ENCODE peak calls at places on chromosome 6, in ten cellular contexts. T is lung, I is tibial nerve, H is IMR-90, G is breast epithelium, X is transverse colon, S is heart right ventricle, R is tibial artery, J is PC-9, Z is upper lobe of right lung. O is an unnamed sample. For H3K4me1, the result is how much of the 10 kb centered on the place peaks cover.

GRCh38 chr6:11637266-11637665 is 99.7 kb downstream of the TMEM170B start:
- DNase-seq in T (no peak), I (no peak), H (no peak), G (no peak), X (no peak), S (no peak), R (no peak), J (no peak), Z (no peak), O (no peak)

GRCh38 chr6:53573299-53573698 is 28.4 kb upstream of the GCLC start:
- DNase-seq in T (no peak), I (no peak), H (no peak), G (no peak), X (no peak), S (no peak), R (no peak), J (no peak), Z (no peak), O (no peak)

GRCh38 chr6:22320750-22321149 is 23.9 kb upstream of the PRL start:
- DNase-seq in T (no peak), I (no peak), H (peak), G (no peak), X (no peak), S (no peak), R (no peak), J (peak), Z (no peak), O (no peak)

GRCh38 chr6:132648356-132648755 is 10.6 kb downstream of the TAAR1 start:
- DNase-seq in T (no peak), I (no peak), H (peak), G (no peak), X (no peak), S (no peak), R (no peak), J (peak), Z (no peak), O (no peak)

GRCh38 chr6:907928-908327 is 215.0 kb upstream of the EXOC2 start:
- DNase-seq in T (no peak), I (no peak), H (no peak), G (no peak), X (no peak), S (no peak), R (no peak), J (no peak), Z (no peak), O (no peak)

GRCh38 chr6:124881898-124882579 is 80.2 kb upstream of the RNF217 start:
- DNase-seq in T (no peak), I (no peak), H (peak), G (no peak), X (no peak), S (no peak), R (no peak), J (peak), Z (no peak), O (no peak)

GRCh38 chr6:42742116-42742894 is 3.6 kb downstream of the TBCC start:
- DNase-seq in T (no peak), I (no peak), H (peak), G (no peak), X (no peak), S (no peak), R (no peak), J (no peak), Z (peak), O (no peak)

GRCh38 chr6:83439201-83439600 is 8.3 kb upstream of the ME1 start:
- DNase-seq in T (no peak), I (no peak), H (no peak), G (no peak), X (no peak), S (no peak), R (no peak), J (no peak), Z (no peak), O (no peak)

GRCh38 chr6:158014505-158015187 is 33.0 kb downstream of the SYNJ2 start:
- DNase-seq in T (no peak), I (no peak), H (peak), G (no peak), X (no peak), S (no peak), R (peak), J (no peak), Z (peak), O (peak)

GRCh38 chr6:129032602-129033001 is 149.7 kb downstream of the LAMA2 start:
- DNase-seq in T (no peak), I (peak), H (no peak), G (no peak), X (no peak), S (no peak), R (no peak), J (no peak), Z (no peak), O (no peak)

GRCh38 chr6:129684323-129684884 is 25.6 kb downstream of the ARHGAP18 start:
- DNase-seq in T (no peak), I (no peak), H (no peak), G (no peak), X (no peak), S (no peak), R (no peak), J (no peak), Z (no peak), O (no peak)

GRCh38 chr6:51578362-51578761 is 509.1 kb downstream of the PKHD1 start:
- DNase-seq in T (no peak), I (no peak), H (no peak), G (no peak), X (no peak), S (no peak), R (no peak), J (no peak), Z (no peak), O (no peak)

GRCh38 chr6:136486357-136486756 is 63.9 kb downstream of the MAP7 start:
- DNase-seq in T (no peak), I (no peak), H (no peak), G (no peak), X (no peak), S (no peak), R (no peak), J (no peak), Z (no peak), O (no peak)

GRCh38 chr6:118744261-118744941 is 93.0 kb upstream of the CEP85L start:
- DNase-seq in T (no peak), I (no peak), H (peak), G (no peak), X (no peak), S (no peak), R (no peak), J (no peak), Z (no peak), O (no peak)

GRCh38 chr6:117399924-117400323 is 25.8 kb downstream of the ROS1 start:
- DNase-seq in T (no peak), I (no peak), H (peak), G (no peak), X (no peak), S (no peak), R (no peak), J (no peak), Z (no peak), O (no peak)
- TF ChIP-seq CTCF in T (no peak), I (no peak), H (peak), G (no peak), X (no peak), S (no peak), R (no peak), J (peak), Z (no peak), O (no peak)

DNA sequence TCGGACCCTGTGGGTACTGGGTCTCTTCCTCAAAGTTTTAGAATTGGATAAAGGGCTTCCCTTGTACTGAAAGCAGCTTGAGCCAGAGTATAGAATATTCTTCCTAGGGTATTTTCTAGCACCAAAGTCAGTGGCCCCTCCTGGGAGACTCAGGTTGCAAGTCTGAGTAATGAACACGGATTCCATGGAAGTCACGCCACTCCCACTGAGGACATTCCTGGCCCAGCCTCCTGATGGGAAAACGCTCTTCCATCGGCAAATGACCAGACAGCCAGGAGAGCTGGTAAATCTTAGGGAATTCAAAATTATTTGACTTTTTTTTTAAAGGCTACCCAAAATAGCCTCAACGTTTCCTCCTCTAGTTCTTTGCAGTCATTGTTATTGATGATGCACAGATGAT is 249.0 kb downstream of the SOD2 start:
- DNase-seq in T (no peak), I (no peak), H (no peak), G (no peak), X (no peak), S (no peak), R (no peak), J (no peak), Z (no peak), O (no peak)
- H3K27ac ChIP-seq in T (no peak), I (no peak), H (no peak), G (no peak), X (no peak), S (no peak), R (no peak), J (no peak), Z (no peak), O (no peak)

DNA sequence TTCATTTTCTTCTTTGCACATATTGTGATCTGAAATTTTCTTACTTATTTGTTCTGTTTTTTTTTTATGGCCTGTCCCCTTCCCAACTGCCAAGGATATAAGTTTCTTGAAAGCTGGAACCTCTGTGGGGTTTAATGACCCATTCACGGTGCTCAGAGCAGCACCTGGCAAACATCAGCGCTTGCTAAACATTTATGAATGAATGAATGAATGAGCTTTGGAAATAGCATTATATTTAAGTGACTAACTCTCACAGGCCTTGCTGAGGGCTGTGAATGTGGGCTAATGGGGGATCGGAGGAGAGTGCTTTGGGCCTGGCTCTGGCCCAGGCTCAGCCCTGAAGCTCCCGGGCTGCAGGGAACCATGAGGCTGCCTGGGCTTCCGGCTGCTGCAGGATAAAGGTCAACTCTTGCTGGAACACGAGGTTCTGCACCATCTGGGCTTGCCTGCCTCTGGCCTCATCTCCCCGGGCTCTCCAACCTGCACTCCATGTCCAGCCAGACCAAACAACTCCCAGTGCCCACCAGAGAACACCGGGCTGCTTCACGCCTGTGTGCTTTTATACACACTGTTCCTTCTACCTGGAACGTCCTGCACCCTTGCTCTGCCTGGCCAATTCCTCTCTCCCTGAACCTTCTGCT is 14.6 kb upstream of the ARMC12 start:
- DNase-seq in T (no peak), I (peak), H (no peak), G (no peak), X (peak), S (peak), R (peak), J (no peak), Z (peak), O (no peak)
- H3K4me1 ChIP-seq in T (under half), I (half or more), H (under half), G (under half), X (half or more), S (half or more), R (half or more), J (under half), Z (half or more), O (half or more)

GRCh38 chr6:36285187-36285612 is 15.3 kb downstream of the PNPLA1 start:
- DNase-seq in T (no peak), I (no peak), H (no peak), G (no peak), X (no peak), S (no peak), R (no peak), J (no peak), Z (no peak), O (no peak)
- TF ChIP-seq CTCF in T (no peak), I (no peak), H (no peak), G (no peak), X (no peak), S (no peak), R (no peak), J (no peak), Z (no peak), O (no peak)

DNA sequence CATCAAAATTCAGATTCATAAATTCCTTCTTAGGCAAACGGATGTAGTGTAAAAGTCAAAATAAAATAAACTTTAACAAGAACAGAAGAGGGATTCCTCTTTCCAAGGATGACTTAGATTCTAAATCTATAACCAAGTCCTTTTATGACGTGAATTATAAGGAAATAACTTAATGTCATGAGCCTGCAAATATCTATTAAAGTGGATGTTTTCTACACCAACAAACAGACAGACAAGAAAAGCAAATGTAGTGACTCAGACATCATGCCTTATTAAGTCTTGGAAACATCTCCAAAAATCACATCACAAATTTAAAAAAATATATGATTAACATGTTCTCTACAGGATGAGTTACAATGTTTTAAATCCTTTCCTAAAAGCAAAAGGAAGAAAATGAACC is 397.1 kb downstream of the ESR1 start:
- DNase-seq in T (no peak), I (no peak), H (no peak), G (no peak), X (no peak), S (no peak), R (no peak), J (no peak), Z (no peak), O (no peak)
- H3K27ac ChIP-seq in T (no peak), I (no peak), H (no peak), G (no peak), X (no peak), S (no peak), R (peak), J (no peak), Z (no peak), O (no peak)

GRCh38 chr6:150683320-150683719 is 83.6 kb downstream of the PLEKHG1 start:
- DNase-seq in T (no peak), I (no peak), H (no peak), G (no peak), X (no peak), S (peak), R (no peak), J (no peak), Z (no peak), O (peak)
- H3K4me1 ChIP-seq in T (under half), I (under half), H (under half), G (under half), X (under half), S (under half), R (under half), J (under half), Z (under half), O (under half)

GRCh38 chr6:29553268-29554057 is 6.1 kb downstream of the UBD start:
- DNase-seq in T (peak), I (peak), H (peak), G (peak), X (peak), S (peak), R (no peak), J (no peak), Z (peak), O (peak)
- TF ChIP-seq CTCF in T (no peak), I (no peak), H (no peak), G (no peak), X (no peak), S (no peak), R (no peak), J (no peak), Z (no peak), O (no peak)

DNA sequence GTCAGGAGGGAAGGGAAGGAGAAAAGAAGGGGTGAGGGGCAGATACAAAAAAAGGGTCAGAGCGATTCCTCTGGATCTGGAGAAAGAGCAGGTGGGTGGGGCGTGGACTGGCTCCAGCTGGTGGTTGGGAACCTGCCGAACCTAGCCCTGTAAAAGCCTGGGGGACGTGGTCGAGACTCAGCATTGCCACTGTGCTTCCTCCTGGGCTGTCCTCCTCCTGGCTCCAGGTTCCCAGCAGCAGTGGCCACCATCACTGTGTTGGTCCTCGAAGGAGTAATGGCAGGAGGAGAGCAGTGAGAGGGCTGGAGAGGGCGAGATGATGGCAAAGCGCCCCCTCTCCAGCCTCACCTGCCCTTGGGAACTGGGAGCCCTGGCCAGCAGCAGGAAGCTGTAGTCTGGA is 3.5 kb upstream of the RAET1L start:
- DNase-seq in T (no peak), I (no peak), H (no peak), G (no peak), X (no peak), S (no peak), R (no peak), J (no peak), Z (no peak), O (peak)
- H3K27ac ChIP-seq in T (no peak), I (no peak), H (no peak), G (no peak), X (no peak), S (no peak), R (no peak), J (no peak), Z (no peak), O (no peak)